ENCODE peak calls at places on chromosomes 6 and 20, in eight cellular contexts. M is neural progenitor cell, E is GM23248, V is HCT116, B is MM.1S, Y is PC-3, W is SK-N-SH, J is GM23338. Z is an unnamed sample.

GRCh38 chr6:63643862-63644261 is 8.3 kb downstream of the PHF3 start:
- DNase-seq in M (no peak), W (no peak), V (no peak), E (peak), Y (no peak), J (peak), B (peak), Z (peak)

GRCh38 chr20:13863244-13863643 is 78.4 kb downstream of the NDUFAF5 start:
- DNase-seq in V (no peak), E (peak), Y (no peak), M (no peak), B (no peak), J (no peak), W (no peak), Z (no peak)

GRCh38 chr6:82785206-82785605 is 280.4 kb downstream of the UBE3D start:
- DNase-seq in B (no peak), Y (no peak), J (no peak), M (no peak), E (no peak), V (no peak), W (no peak), Z (no peak)

GRCh38 chr6:136059308-136059707 is 190.8 kb downstream of the MTFR2 start:
- DNase-seq in B (no peak), V (no peak), E (no peak), W (no peak), M (no peak), Y (no peak), J (no peak), Z (no peak)

GRCh38 chr20:41534842-41535241 is 83.3 kb downstream of the CHD6 start:
- DNase-seq in B (no peak), E (peak), W (no peak), J (no peak), Y (no peak), M (no peak), V (no peak), Z (no peak)

GRCh38 chr6:128570439-128571063 is 50.2 kb upstream of the PTPRK start:
- DNase-seq in E (no peak), V (no peak), M (no peak), B (peak), J (no peak), Y (peak), W (no peak), Z (no peak)

GRCh38 chr20:23090147-23090546 is 4.0 kb upstream of the CD93 start:
- DNase-seq in V (no peak), J (peak), M (no peak), W (no peak), B (no peak), E (no peak), Y (no peak), Z (no peak)

GRCh38 chr6:22877946-22878705 is 308.8 kb downstream of the HDGFL1 start:
- DNase-seq in M (no peak), V (no peak), Y (no peak), B (no peak), J (peak), W (no peak), E (peak), Z (no peak)

GRCh38 chr6:137846772-137847313 is 20.2 kb upstream of the TNFAIP3 start:
- DNase-seq in E (no peak), M (no peak), B (no peak), V (no peak), Y (no peak), W (no peak), J (no peak), Z (no peak)

GRCh38 chr6:150767585-150768164 is 97.8 kb upstream of the MTHFD1L start:
- DNase-seq in J (peak), V (no peak), W (no peak), E (peak), M (peak), Y (no peak), B (no peak), Z (peak)

GRCh38 chr6:44253307-44254101 is 3.8 kb downstream of the SLC35B2 start:
- DNase-seq in M (peak), V (no peak), J (peak), B (peak), W (no peak), E (peak), Y (peak), Z (peak)

GRCh38 chr6:111480988-111481830 is 1.8 kb downstream of the REV3L start:
- DNase-seq in J (no peak), E (peak), V (no peak), W (no peak), Y (no peak), M (no peak), B (no peak), Z (no peak)

GRCh38 chr6:453152-453551 is 61.6 kb downstream of the IRF4 start:
- DNase-seq in E (peak), B (no peak), V (no peak), M (no peak), Y (no peak), W (peak), J (no peak), Z (no peak)

GRCh38 chr6:73234732-73235131 is 9.4 kb upstream of the KHDC1L start:
- DNase-seq in B (no peak), J (no peak), E (peak), V (no peak), W (no peak), M (no peak), Y (peak), Z (no peak)

GRCh38 chr6:113594726-113595125 is 262.4 kb upstream of the MARCKS start:
- DNase-seq in Y (peak), J (no peak), M (no peak), B (no peak), V (no peak), E (no peak), W (no peak), Z (no peak)

GRCh38 chr20:44183282-44183681 is 3.7 kb downstream of the JPH2 start:
- DNase-seq in B (no peak), V (no peak), M (peak), W (no peak), J (no peak), Y (no peak), E (no peak), Z (no peak)

GRCh38 chr20:63187338-63188158 is 28.4 kb downstream of the YTHDF1 start:
- DNase-seq in W (peak), V (no peak), E (no peak), Y (no peak), J (no peak), M (no peak), B (no peak), Z (no peak)

GRCh38 chr6:105573556-105573955 is 170.7 kb upstream of the PREP start:
- DNase-seq in Y (no peak), M (no peak), J (no peak), W (no peak), V (no peak), E (peak), B (no peak), Z (no peak)

GRCh38 chr6:119148102-119148824 is 69.8 kb upstream of the FAM184A start:
- DNase-seq in Y (peak), J (peak), B (peak), V (peak), M (peak), E (peak), W (peak), Z (peak)

GRCh38 chr6:72622094-72622540 is 253 bp downstream of the KCNQ5 start:
- DNase-seq in Y (no peak), J (peak), E (peak), W (peak), V (no peak), B (peak), M (peak), Z (peak)

GRCh38 chr6:120564779-120565178 is 769.5 kb downstream of the TBC1D32 start:
- DNase-seq in E (no peak), M (no peak), B (no peak), V (no peak), W (no peak), Y (no peak), J (no peak), Z (no peak)

GRCh38 chr20:30168025-30168799 is 1089.3 kb upstream of the DEFB115 start:
- DNase-seq in Y (no peak), E (peak), B (no peak), W (peak), V (no peak), M (no peak), J (peak), Z (no peak)

GRCh38 chr6:152112503-152113261 is 305.2 kb downstream of the ESR1 start:
- DNase-seq in Y (no peak), J (no peak), E (no peak), W (no peak), M (no peak), V (no peak), B (no peak), Z (no peak)

GRCh38 chr6:47175656-47176055 is 133.5 kb upstream of the ADGRF1 start:
- DNase-seq in W (no peak), Y (no peak), J (no peak), V (no peak), E (no peak), B (no peak), M (no peak), Z (no peak)

GRCh38 chr20:59939052-59939878 is 840 bp downstream of the PPP1R3D start:
- DNase-seq in V (no peak), E (no peak), W (no peak), J (peak), M (peak), B (no peak), Y (peak), Z (peak)

GRCh38 chr6:28446818-28447511 is 3.7 kb upstream of the ZSCAN23 start:
- DNase-seq in Y (no peak), E (peak), M (peak), J (peak), B (no peak), W (peak), V (no peak), Z (peak)

GRCh38 chr20:1628621-1629020 is 8.8 kb upstream of the SIRPB1 start:
- DNase-seq in M (no peak), W (no peak), V (no peak), Y (peak), E (no peak), B (no peak), J (no peak), Z (no peak)

GRCh38 chr20:50304501-50304856 is 113.8 kb downstream of the CEBPB start:
- DNase-seq in M (no peak), B (no peak), W (peak), J (no peak), Y (no peak), E (peak), V (no peak), Z (peak)

GRCh38 chr6:44285552-44286284 is 15.5 kb downstream of the TMEM151B start:
- DNase-seq in Y (peak), E (peak), M (peak), V (no peak), B (no peak), J (peak), W (no peak), Z (no peak)

GRCh38 chr6:100881707-100882040 is 545 bp upstream of the ASCC3 start:
- DNase-seq in Y (no peak), J (no peak), E (peak), M (peak), W (no peak), B (peak), V (no peak), Z (no peak)

GRCh38 chr20:34995192-34995591 is 39.5 kb downstream of the MYH7B start:
- DNase-seq in W (no peak), M (no peak), J (no peak), E (no peak), V (no peak), Y (no peak), B (no peak), Z (no peak)

GRCh38 chr6:89411269-89412070 is 603 bp downstream of the RRAGD start:
- DNase-seq in B (peak), J (peak), Y (no peak), V (no peak), E (peak), W (peak), M (peak), Z (peak)

DNA sequence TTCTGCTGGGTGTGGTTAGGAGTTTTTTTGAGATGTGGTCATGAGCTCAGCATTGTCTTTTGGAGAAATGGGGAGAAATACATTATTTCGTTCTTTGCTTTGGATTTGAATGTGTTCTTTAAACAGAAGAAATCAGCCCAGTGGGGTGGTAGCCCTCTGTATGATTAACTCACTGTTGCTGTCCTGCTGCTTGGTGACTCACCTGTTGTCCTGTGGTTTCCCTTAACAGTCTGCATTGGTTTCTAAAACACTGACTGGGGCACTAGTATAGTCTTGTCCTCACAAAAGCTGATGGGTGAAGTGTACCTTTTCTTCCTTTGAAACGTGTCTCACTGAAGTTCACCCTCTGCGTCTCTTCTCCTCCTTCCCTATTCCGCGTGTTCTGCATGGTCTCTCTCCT is 66.7 kb downstream of the AFDN start:
- DNase-seq in W (no peak), Y (peak), E (peak), B (no peak), J (peak), V (peak), M (no peak), Z (peak)
- H3K4me2 ChIP-seq in W (no peak), Y (no peak), E (no peak), B (no peak), J (no peak), V (peak), M (peak), Z (no peak)

GRCh38 chr6:142881771-142882170 is 63.2 kb downstream of the HIVEP2 start:
- DNase-seq in J (no peak), W (no peak), E (peak), B (no peak), V (no peak), M (no peak), Y (no peak), Z (peak)
- TF ChIP-seq EZH2phosphoT487 in J (no peak), W (no peak), E (no peak), B (no peak), V (no peak), M (no peak), Y (no peak), Z (no peak)

DNA sequence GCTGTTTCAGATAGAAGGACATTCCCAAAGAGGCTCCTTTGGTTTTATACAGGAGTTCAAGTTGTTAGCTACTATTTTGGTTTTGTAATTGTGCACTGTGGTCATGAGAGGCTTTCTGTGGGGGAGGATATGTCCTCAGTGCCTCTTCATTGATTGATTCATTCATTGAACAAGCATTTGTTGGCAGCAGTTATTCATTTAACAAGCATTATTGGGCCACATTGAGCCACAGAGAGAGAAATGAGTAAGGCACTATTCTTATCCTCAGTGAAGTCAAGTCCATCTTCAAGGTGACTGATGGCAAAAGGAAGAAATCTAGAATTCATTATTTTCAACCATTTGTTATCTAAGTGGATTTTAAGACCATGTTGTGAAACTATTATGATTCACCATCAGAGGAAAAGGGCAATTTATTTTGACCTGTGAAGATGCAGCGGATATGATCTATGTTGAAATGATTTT is 697.2 kb upstream of the CITED2 start:
- DNase-seq in B (no peak), J (no peak), V (no peak), W (no peak), E (peak), Y (peak), M (no peak), Z (no peak)
- H3K4me2 ChIP-seq in B (no peak), J (no peak), V (no peak), W (peak), E (peak), Y (peak), M (no peak), Z (no peak)

DNA sequence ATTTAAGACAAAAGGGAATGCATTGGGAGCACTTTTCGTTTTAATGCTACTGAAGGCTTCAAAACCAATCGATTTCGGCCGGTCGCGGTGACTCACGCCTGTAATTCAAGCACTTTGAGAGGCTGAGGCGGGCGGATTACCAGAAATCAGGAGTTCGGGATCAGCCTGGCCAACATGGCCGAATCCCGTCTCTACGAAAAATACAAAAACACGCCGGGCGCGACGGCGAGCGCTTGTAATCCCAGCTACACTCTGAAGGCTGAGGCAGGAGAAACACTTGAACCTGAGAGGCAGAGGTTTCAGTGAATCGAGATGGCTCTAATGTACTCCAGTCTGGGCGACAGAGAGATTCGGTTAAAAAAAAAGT is 58.4 kb downstream of the TRIM38 start:
- DNase-seq in E (peak), V (peak), B (no peak), J (no peak), W (no peak), Y (peak), M (peak), Z (peak)
- TF ChIP-seq EZH2phosphoT487 in E (no peak), V (no peak), B (no peak), J (no peak), W (no peak), Y (no peak), M (no peak), Z (no peak)

DNA sequence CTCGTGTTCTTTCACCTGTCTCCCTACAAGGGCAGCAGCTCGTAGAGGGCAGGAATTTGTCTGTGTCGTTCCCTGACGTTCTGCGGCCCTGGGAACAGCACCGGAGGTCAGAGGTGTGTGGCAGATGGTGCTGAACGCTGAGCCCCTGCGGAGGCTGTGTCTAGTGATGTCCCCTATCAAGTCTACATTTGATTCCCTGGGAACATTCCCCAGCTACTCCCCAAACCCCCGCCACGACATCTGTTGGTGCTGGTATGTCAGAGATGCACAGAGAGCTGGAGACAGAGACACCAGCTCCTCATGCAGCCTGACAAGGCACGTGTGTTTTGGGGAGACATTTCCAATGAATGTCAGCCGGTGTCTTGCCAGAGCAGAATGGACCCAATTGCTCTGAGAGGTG is 7.7 kb downstream of the PMEPA1 start:
- DNase-seq in J (no peak), M (no peak), W (no peak), V (no peak), B (no peak), Y (no peak), E (no peak), Z (no peak)
- H3K4me2 ChIP-seq in J (no peak), M (no peak), W (no peak), V (no peak), B (no peak), Y (no peak), E (no peak), Z (no peak)

GRCh38 chr6:55696501-55696900 is 117.5 kb upstream of the HMGCLL1 start:
- DNase-seq in W (no peak), Y (no peak), B (no peak), M (no peak), E (no peak), V (no peak), J (no peak), Z (no peak)

GRCh38 chr6:55696041-55696440 is 117.0 kb upstream of the HMGCLL1 start:
- DNase-seq in B (no peak), M (no peak), E (no peak), V (no peak), W (no peak), J (no peak), Y (no peak), Z (no peak)

DNA sequence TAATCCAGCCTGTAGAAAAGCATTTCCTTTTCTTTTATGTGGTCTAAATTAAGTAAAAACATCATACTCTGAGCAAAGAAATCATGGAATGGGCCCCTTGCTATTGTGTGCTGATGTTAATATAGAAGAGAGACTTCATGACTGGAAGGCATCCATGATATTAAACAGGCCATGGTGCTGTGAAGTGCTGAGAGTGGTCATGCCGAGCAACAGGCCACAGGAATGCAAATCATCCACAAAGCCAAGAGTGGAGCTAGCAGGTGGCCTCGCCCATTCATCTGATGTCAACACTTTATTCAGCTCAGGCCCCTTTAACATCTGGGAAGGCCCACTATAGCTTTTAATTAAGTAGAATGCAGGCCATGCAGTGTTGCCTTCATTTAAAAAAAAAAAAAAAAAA is 115.2 kb upstream of the HMGCLL1 start:
- DNase-seq in V (no peak), M (peak), W (no peak), E (peak), J (peak), Y (peak), B (no peak), Z (peak)
- TF ChIP-seq EZH2phosphoT487 in V (no peak), M (no peak), W (no peak), E (no peak), J (no peak), Y (no peak), B (no peak), Z (no peak)

GRCh38 chr6:69305456-69305855 is 491.4 kb downstream of the LMBRD1 start:
- DNase-seq in Y (no peak), E (no peak), V (no peak), M (no peak), J (no peak), B (no peak), W (no peak), Z (no peak)
- H3K4me2 ChIP-seq in Y (no peak), E (no peak), V (no peak), M (no peak), J (no peak), B (no peak), W (no peak), Z (no peak)

GRCh38 chr6:83853178-83853967 is at the start of gene RIPPLY2:
- DNase-seq in V (no peak), B (no peak), E (peak), J (peak), Y (no peak), M (peak), W (peak), Z (peak)
- TF ChIP-seq EZH2phosphoT487 in V (no peak), B (no peak), E (no peak), J (no peak), Y (no peak), M (peak), W (no peak), Z (no peak)

GRCh38 chr6:158040051-158040803 is 58.6 kb downstream of the SYNJ2 start:
- DNase-seq in Y (peak), W (peak), V (peak), B (no peak), J (no peak), E (peak), M (no peak), Z (peak)
- H3K4me2 ChIP-seq in Y (peak), W (peak), V (peak), B (no peak), J (no peak), E (peak), M (no peak), Z (peak)

DNA sequence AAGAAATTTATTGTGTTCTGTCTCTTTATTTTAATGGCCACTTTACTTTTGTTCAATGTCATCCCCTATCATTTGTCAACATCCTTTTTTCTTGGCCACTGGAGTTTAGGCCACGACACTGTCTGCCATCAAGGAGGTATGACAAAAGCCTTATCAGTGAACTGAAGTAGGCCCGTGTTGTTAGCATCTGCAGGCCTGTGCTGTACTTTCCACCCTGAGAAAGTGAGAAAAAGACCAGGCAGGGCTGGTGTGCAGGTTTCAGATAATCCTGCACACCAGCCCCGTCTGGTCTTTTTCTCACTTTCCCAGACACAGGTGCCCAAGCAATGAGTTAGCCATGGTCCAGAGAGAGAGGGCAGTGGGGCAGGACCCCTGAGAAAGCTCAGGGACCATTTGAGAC is 57.6 kb downstream of the GOPC start:
- DNase-seq in M (no peak), Y (no peak), B (peak), W (no peak), J (no peak), E (no peak), V (no peak), Z (no peak)
- TF ChIP-seq EZH2phosphoT487 in M (no peak), Y (no peak), B (no peak), W (no peak), J (no peak), E (no peak), V (no peak), Z (no peak)